ENCODE peak calls at places on chromosomes 7 and 10, in six cellular contexts. K is body of pancreas; Q is adrenal gland; O is left ventricle myocardium inferior; I is CD8-positive, alpha-beta T cell; F is GM06990. M is an unnamed sample.
A peak's percentile ranks its signal among the peaks of the same experiment; 100 is the strongest.

GRCh38 chr7:97798036-97799019 is 66.4 kb downstream of the TAC1 start:
- DNase-seq in K (no peak), Q (no peak), O (no peak), I (no peak), F (no peak), M (no peak)

GRCh38 chr7:28520074-28521015 is 108.0 kb downstream of the CREB5 start:
- DNase-seq in K (no peak), Q (no peak), O (no peak), I (no peak), F (no peak), M (no peak)

GRCh38 chr7:35729061-35729783 is 34.3 kb upstream of the HERPUD2 start:
- DNase-seq in K (no peak), Q (no peak), O (no peak), I (peak; percentile 51), F (peak; percentile 85), M (no peak)

GRCh38 chr10:79292789-79293746 is 54.2 kb upstream of the PPIF start:
- DNase-seq in K (no peak), Q (no peak), O (no peak), I (peak; percentile 28), F (no peak), M (no peak)

GRCh38 chr7:102222445-102222844 is 64.2 kb upstream of the SH2B2 start:
- DNase-seq in K (no peak), Q (no peak), O (no peak), I (no peak), F (no peak), M (no peak)

GRCh38 chr7:139557857-139558581 is 34.5 kb downstream of the CLEC2L start:
- DNase-seq in K (no peak), Q (no peak), O (no peak), I (no peak), F (no peak), M (no peak)

GRCh38 chr7:85025312-85025756 is 161.5 kb downstream of the SEMA3D start:
- DNase-seq in K (peak; percentile 74), Q (no peak), O (peak; percentile 49), I (no peak), F (peak; percentile 15), M (no peak)

GRCh38 chr7:35492451-35493175 is 202.3 kb downstream of the HERPUD2 start:
- DNase-seq in K (no peak), Q (no peak), O (no peak), I (no peak), F (no peak), M (no peak)

GRCh38 chr7:135169141-135169935 is 1.2 kb downstream of the CYREN start:
- DNase-seq in K (peak; percentile 39), Q (no peak), O (no peak), I (peak; percentile 55), F (no peak), M (peak; percentile 59)

GRCh38 chr7:150978136-150978789 is at the start of gene KCNH2:
- DNase-seq in K (no peak), Q (no peak), O (peak; percentile 72), I (peak; percentile 51), F (no peak), M (peak; percentile 89)

GRCh38 chr7:46932656-46933424 is 649.1 kb downstream of the TNS3 start:
- DNase-seq in K (peak; percentile 32), Q (peak; percentile 69), O (no peak), I (no peak), F (no peak), M (peak; percentile 51)

GRCh38 chr7:42091461-42092229 is 145.4 kb downstream of the GLI3 start:
- DNase-seq in K (no peak), Q (no peak), O (no peak), I (no peak), F (no peak), M (no peak)

GRCh38 chr7:79495544-79496272 is 42.2 kb upstream of the MAGI2 start:
- DNase-seq in K (no peak), Q (no peak), O (no peak), I (no peak), F (no peak), M (no peak)

GRCh38 chr7:47303014-47303694 is 278.8 kb downstream of the TNS3 start:
- DNase-seq in K (no peak), Q (no peak), O (no peak), I (no peak), F (no peak), M (no peak)

GRCh38 chr10:93991596-93992284 is 2.0 kb upstream of the PLCE1 start:
- DNase-seq in K (peak; percentile 66), Q (peak; percentile 64), O (peak; percentile 61), I (no peak), F (no peak), M (peak; percentile 7)

GRCh38 chr10:129851941-129852650 is 112.0 kb downstream of the EBF3 start:
- DNase-seq in K (no peak), Q (no peak), O (no peak), I (no peak), F (no peak), M (no peak)

GRCh38 chr10:124091646-124092269 is 1.6 kb downstream of the CHST15 start:
- DNase-seq in K (peak; percentile 22), Q (peak; percentile 37), O (peak; percentile 34), I (no peak), F (no peak), M (peak; percentile 29)

GRCh38 chr7:140249036-140249806 is 72.4 kb upstream of the KDM7A start:
- DNase-seq in K (no peak), Q (no peak), O (no peak), I (no peak), F (no peak), M (no peak)

GRCh38 chr7:8291742-8292141 is 29.8 kb upstream of the ICA1 start:
- DNase-seq in K (no peak), Q (no peak), O (no peak), I (no peak), F (no peak), M (peak; percentile 76)

GRCh38 chr10:77531441-77532001 is 106.1 kb downstream of the KCNMA1 start:
- DNase-seq in K (no peak), Q (peak; percentile 78), O (no peak), I (no peak), F (no peak), M (peak; percentile 66)

GRCh38 chr7:26187380-26188290 is 12.9 kb downstream of the HNRNPA2B1 start:
- DNase-seq in K (no peak), Q (no peak), O (no peak), I (no peak), F (no peak), M (no peak)

GRCh38 chr7:151624246-151624928 is 104.7 kb upstream of the RHEB start:
- DNase-seq in K (no peak), Q (no peak), O (no peak), I (no peak), F (no peak), M (no peak)

GRCh38 chr7:2936891-2937580 is 92.9 kb upstream of the GNA12 start:
- DNase-seq in K (no peak), Q (no peak), O (no peak), I (no peak), F (no peak), M (no peak)

GRCh38 chr10:75841266-75841665 is 409.8 kb downstream of the LRMDA start:
- DNase-seq in K (peak; percentile 21), Q (no peak), O (no peak), I (no peak), F (no peak), M (no peak)

DNA sequence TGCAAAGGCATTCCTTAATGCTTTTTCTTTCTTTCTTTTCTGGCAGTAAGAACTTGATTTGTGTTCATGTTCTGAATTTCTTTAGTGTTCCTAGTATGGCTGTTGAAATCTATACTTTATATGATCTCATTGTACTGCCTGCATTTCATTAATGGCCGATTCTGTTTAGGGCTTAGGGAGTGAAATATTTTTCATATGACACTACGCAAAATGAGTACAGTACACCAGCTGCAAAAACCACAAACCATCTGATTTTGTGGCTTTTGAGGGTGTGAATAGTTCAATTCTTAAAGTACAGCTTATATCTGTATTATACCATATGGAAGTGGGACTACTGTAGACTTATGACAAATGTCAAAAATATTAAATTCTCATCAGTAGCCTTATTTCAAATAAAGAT is 69.1 kb upstream of the FOXP2 start:
- DNase-seq in K (no peak), Q (no peak), O (no peak), I (no peak), F (no peak), M (no peak)
- H3K4me3 ChIP-seq in K (no peak overlapping the region), Q (no peak overlapping the region), O (no peak overlapping the region), I (no peak overlapping the region), F (no peak overlapping the region), M (no peak overlapping the region)

GRCh38 chr7:100639995-100640394 is 1.4 kb downstream of the TFR2 start:
- DNase-seq in K (no peak), Q (no peak), O (no peak), I (no peak), F (no peak), M (no peak)

GRCh38 chr7:100641860-100642533 is 645 bp upstream of the TFR2 start:
- DNase-seq in K (no peak), Q (no peak), O (no peak), I (no peak), F (no peak), M (no peak)

GRCh38 chr7:100641463-100641859 is at the start of gene TFR2:
- DNase-seq in K (no peak), Q (no peak), O (no peak), I (no peak), F (no peak), M (no peak)

GRCh38 chr7:100640438-100641410 is 628 bp downstream of the TFR2 start:
- DNase-seq in K (no peak), Q (no peak), O (no peak), I (no peak), F (no peak), M (no peak)

DNA sequence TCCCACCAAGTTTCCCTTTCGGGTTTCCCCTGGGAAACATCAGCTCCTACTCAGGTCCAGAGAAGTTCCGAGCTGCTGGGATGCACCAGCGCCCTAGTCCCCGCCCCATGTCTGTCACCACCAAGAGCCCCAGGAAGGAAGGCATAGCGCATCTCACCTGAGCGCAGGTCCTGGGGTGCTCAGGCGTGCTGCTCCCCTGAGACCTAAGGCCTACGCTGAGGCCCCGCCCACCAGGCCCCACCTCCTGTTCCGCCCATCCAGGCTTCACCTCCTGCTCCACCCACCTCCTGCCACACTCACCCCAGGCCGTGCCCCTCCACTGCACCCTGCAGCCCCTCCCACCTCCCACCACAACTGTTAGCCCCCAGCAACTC is 1.2 kb upstream of the TFR2 start:
- DNase-seq in K (no peak), Q (no peak), O (no peak), I (peak; percentile 13), F (peak; percentile 70), M (no peak)
- H3K4me3 ChIP-seq in K (no peak overlapping the region), Q (no peak overlapping the region), O (no peak overlapping the region), I (no peak overlapping the region), F (no peak overlapping the region), M (no peak overlapping the region)

GRCh38 chr10:59222788-59223187 is 46.3 kb downstream of the PHYHIPL start:
- DNase-seq in K (no peak), Q (no peak), O (no peak), I (no peak), F (no peak), M (no peak)

GRCh38 chr10:59225211-59225610 is 48.8 kb downstream of the PHYHIPL start:
- DNase-seq in K (no peak), Q (no peak), O (no peak), I (no peak), F (no peak), M (no peak)

GRCh38 chr10:59229451-59229850 is 53.0 kb downstream of the PHYHIPL start:
- DNase-seq in K (no peak), Q (no peak), O (no peak), I (no peak), F (no peak), M (no peak)

GRCh38 chr10:59227136-59227673 is 50.8 kb downstream of the PHYHIPL start:
- DNase-seq in K (no peak), Q (no peak), O (no peak), I (no peak), F (no peak), M (no peak)
- H3K4me3 ChIP-seq in K (no peak overlapping the region), Q (no peak overlapping the region), O (no peak overlapping the region), I (no peak overlapping the region), F (no peak overlapping the region), M (no peak overlapping the region)

GRCh38 chr7:154598405-154598804 is 404.5 kb downstream of the PAXIP1 start:
- DNase-seq in K (no peak), Q (no peak), O (no peak), I (no peak), F (no peak), M (no peak)
- H3K4me3 ChIP-seq in K (no peak overlapping the region), Q (no peak overlapping the region), O (no peak overlapping the region), I (no peak overlapping the region), F (no peak overlapping the region), M (no peak overlapping the region)